ENCODE peak calls at places on chromosomes 2 and 18, in six cellular contexts. Y is mesendoderm, B is mesenchymal stem cell, P is trophoblast cell, U is H1, L is IMR-90. R is an unnamed sample.

GRCh38 chr2:86382108-86382507 is 44.7 kb upstream of the REEP1 start:
- DNase-seq in Y (no peak), B (no peak), P (peak; percentile 30), U (no peak), L (no peak), R (no peak)

GRCh38 chr2:195202163-195202845 is 454.7 kb upstream of the SLC39A10 start:
- DNase-seq in Y (peak; percentile 6), B (no peak), P (no peak), U (no peak), L (peak; percentile 17), R (no peak)

GRCh38 chr18:50606609-50607008 is 46.7 kb downstream of the MAPK4 start:
- DNase-seq in Y (no peak), B (no peak), P (peak; percentile 26), U (no peak), L (no peak), R (no peak)

GRCh38 chr2:201781583-201782051 is 884 bp upstream of the ALS2 start:
- DNase-seq in Y (no peak), B (no peak), P (no peak), U (peak; percentile 50), L (no peak), R (no peak)

GRCh38 chr2:197037863-197038398 is 111.4 kb upstream of the PGAP1 start:
- DNase-seq in Y (peak; percentile 53), B (no peak), P (no peak), U (no peak), L (no peak), R (no peak)

GRCh38 chr2:186554850-186555785 is 34.7 kb upstream of the ITGAV start:
- DNase-seq in Y (peak; percentile 67), B (peak; percentile 52), P (no peak), U (no peak), L (peak; percentile 38), R (no peak)

GRCh38 chr18:3848316-3848715 is 398.3 kb downstream of the TGIF1 start:
- DNase-seq in Y (no peak), B (no peak), P (no peak), U (no peak), L (peak; percentile 3), R (no peak)

GRCh38 chr2:2570360-2570759 is 239.3 kb upstream of the MYT1L start:
- DNase-seq in Y (no peak), B (no peak), P (no peak), U (peak; percentile 20), L (no peak), R (no peak)

GRCh38 chr18:35642802-35643201 is 61.3 kb downstream of the GALNT1 start:
- DNase-seq in Y (no peak), B (peak; percentile 24), P (no peak), U (no peak), L (peak; percentile 7), R (no peak)

GRCh38 chr2:208441951-208442350 is 35.4 kb downstream of the PTH2R start:
- DNase-seq in Y (no peak), B (no peak), P (no peak), U (no peak), L (no peak), R (no peak)

GRCh38 chr2:55014962-55015939 is 35.0 kb downstream of the RTN4 start:
- DNase-seq in Y (peak; percentile 78), B (peak; percentile 77), P (peak; percentile 30), U (no peak), L (peak; percentile 65), R (no peak)

GRCh38 chr2:239330836-239331235 is 70.0 kb downstream of the HDAC4 start:
- DNase-seq in Y (no peak), B (no peak), P (no peak), U (peak; percentile 37), L (no peak), R (no peak)

GRCh38 chr2:237465515-237466227 is 21.4 kb upstream of the MLPH start:
- DNase-seq in Y (no peak), B (peak; percentile 97), P (peak; percentile 78), U (no peak), L (peak; percentile 99), R (no peak)

GRCh38 chr18:23135679-23136325 is 517 bp downstream of the CABLES1 start:
- DNase-seq in Y (peak; percentile 44), B (peak; percentile 48), P (peak; percentile 21), U (no peak), L (no peak), R (peak; percentile 30)

GRCh38 chr2:204265701-204266310 is 279.5 kb upstream of the PARD3B start:
- DNase-seq in Y (no peak), B (no peak), P (no peak), U (no peak), L (no peak), R (no peak)

GRCh38 chr2:208607694-208608093 is 201.1 kb downstream of the PTH2R start:
- DNase-seq in Y (no peak), B (no peak), P (no peak), U (no peak), L (no peak), R (no peak)

GRCh38 chr2:96156011-96156820 is 11.0 kb upstream of the DUSP2 start:
- DNase-seq in Y (no peak), B (no peak), P (no peak), U (no peak), L (no peak), R (no peak)

DNA sequence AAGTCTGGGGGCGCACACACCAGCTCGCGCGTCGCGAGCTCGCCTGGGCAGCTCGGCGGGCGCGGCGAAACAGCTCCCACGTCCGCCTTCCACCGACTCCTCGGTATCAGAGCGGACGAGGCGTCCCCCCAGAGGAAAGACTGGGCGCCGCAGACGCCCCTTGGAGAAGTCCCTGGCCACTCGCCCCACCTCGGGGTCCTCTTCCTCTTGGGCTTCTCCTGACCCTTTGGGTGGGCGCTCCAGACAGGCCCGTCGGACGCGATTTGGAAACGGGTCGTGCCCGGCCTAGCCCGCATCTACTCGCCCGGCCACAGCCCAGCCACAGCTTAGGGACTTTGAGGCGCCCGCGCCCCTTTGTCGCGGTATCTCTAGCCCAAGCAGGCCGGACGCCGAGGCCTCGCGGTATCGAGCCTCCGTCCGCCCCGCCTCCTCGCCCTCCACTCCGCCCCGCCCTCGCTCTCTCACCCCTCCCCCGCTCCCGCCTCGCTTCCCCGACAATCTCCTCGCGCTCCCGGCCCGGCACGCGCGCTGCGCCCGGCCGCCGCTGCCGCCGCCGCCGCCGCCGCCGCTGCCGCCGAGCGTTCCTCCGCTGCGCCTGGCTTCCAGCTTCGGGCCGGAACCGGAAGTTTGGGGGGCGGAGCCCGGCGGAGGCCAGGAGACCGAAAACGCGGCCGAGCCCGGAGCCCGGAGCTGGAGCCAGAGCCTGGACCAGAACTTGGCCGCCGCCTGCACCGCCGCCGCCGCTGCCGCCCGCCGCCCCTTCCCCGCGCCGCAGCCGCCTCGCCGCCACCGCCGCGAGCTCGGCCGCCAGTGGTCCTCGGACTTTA is 752 bp upstream of the ACVR2A start:
- DNase-seq in Y (peak; percentile 94), B (peak; percentile 93), P (peak; percentile 89), U (peak; percentile 92), L (peak; percentile 85), R (peak; percentile 85)
- H3K18ac ChIP-seq in Y (peak overlapping the region; percentile 99), B (peak overlapping the region; percentile 100), P (peak overlapping the region; percentile 98), U (peak overlapping the region; percentile 57), L (peak overlapping the region; percentile 62), R (peak overlapping the region; percentile 99)

GRCh38 chr2:65056215-65056989 is at the start of gene CEP68:
- DNase-seq in Y (peak; percentile 99), B (peak; percentile 97), P (peak; percentile 98), U (peak; percentile 98), L (peak; percentile 97), R (peak; percentile 97)
- H3K18ac ChIP-seq in Y (peak within 1 kb of the TSS; percentile 12), B (peak within 1 kb of the TSS; percentile 61), P (no peak within 1 kb of the TSS), U (peak within 1 kb of the TSS; percentile 52), L (no peak within 1 kb of the TSS), R (peak within 1 kb of the TSS; percentile 93)

GRCh38 chr18:63177822-63178525 is 141.6 kb downstream of the BCL2 start:
- DNase-seq in Y (no peak), B (no peak), P (no peak), U (no peak), L (no peak), R (no peak)
- H3K18ac ChIP-seq in Y (no peak overlapping the region), B (no peak overlapping the region), P (no peak overlapping the region), U (no peak overlapping the region), L (no peak overlapping the region), R (peak overlapping the region; percentile 44)

GRCh38 chr18:67216846-67217245 is 299.7 kb downstream of the DSEL start:
- DNase-seq in Y (no peak), B (no peak), P (no peak), U (no peak), L (peak; percentile 12), R (no peak)

GRCh38 chr18:67215686-67216085 is 300.8 kb downstream of the DSEL start:
- DNase-seq in Y (no peak), B (no peak), P (no peak), U (no peak), L (no peak), R (no peak)

DNA sequence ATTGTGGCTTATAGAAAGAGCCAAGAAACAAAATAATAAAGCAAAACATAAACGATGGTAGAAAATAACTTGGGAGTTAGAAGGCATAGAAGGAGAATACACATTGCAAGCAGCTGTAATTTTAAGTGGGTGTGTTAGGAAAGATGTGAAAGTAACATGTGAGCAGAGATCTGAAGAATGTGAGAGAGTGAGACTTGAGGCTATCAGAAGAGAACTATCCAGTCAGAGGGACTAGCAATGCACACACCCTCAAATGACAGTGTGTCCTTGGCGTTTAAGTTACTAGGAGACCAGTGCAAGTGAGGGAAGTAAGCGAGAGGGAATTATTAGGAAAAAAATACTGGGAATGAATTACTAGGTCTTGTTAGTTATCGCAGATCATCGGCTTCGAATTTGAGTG is 304.9 kb downstream of the DSEL start:
- DNase-seq in Y (peak; percentile 8), B (no peak), P (no peak), U (no peak), L (peak; percentile 12), R (no peak)
- H3K18ac ChIP-seq in Y (no peak overlapping the region), B (no peak overlapping the region), P (no peak overlapping the region), U (no peak overlapping the region), L (no peak overlapping the region), R (no peak overlapping the region)

DNA sequence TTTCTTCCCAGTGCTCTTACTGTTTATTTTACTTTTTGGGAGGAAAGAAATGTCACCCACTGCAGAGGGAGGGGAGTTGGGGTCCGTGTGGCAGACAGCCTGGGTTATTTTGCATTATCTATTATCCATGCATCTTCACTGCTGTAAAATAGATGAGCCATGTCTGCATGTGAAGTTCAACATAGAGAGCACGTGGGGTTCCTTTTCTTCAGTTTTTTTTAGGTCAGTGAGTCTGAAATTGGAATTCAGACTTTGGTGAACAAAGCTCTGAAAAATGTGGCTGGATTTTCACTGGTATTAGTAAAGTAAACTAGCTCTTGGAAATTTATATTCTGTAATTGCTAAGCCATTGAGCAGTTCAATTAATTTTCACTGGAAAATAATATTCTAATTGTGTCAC is 2.4 kb downstream of the DCDC2C start:
- DNase-seq in Y (no peak), B (no peak), P (no peak), U (no peak), L (peak; percentile 24), R (no peak)
- H3K18ac ChIP-seq in Y (no peak overlapping the region), B (no peak overlapping the region), P (no peak overlapping the region), U (no peak overlapping the region), L (peak overlapping the region; percentile 6), R (no peak overlapping the region)